ENCODE peak calls at places on chromosome 6, in ten cellular contexts. A is activated gamma-delta T cell treated with Interleukin-2 at 50 U/mL for 16 hours, G is NCI-H460, E is activated T-cell treated with anti-CD3 and anti-CD28 coated beads for 24 hours, H is lower leg skin, D is cerebellum, R is AG04449, V is mucosa of gallbladder, N is EL, Z is fibroblast of the aortic adventitia. F is an unnamed sample.

GRCh38 chr6:69935079-69935478 is 68.7 kb downstream of the COL19A1 start:
- DNase-seq in E (no peak), A (no peak), D (no peak), G (no peak), R (no peak), N (no peak), Z (no peak), H (no peak), V (no peak), F (no peak)

GRCh38 chr6:71496018-71496800 is 207.6 kb downstream of the OGFRL1 start:
- DNase-seq in D (no peak), G (no peak), A (no peak), R (no peak), V (no peak), Z (peak), H (no peak), N (peak), E (no peak), F (no peak)

GRCh38 chr6:39404312-39404711 is 81.8 kb upstream of the KCNK16 start:
- DNase-seq in N (no peak), A (no peak), V (no peak), R (no peak), D (no peak), E (no peak), Z (no peak), G (no peak), H (no peak), F (no peak)

GRCh38 chr6:35146453-35146852 is 5.3 kb upstream of the TCP11 start:
- DNase-seq in G (peak), A (no peak), R (no peak), E (no peak), V (no peak), N (peak), Z (peak), H (no peak), D (no peak), F (no peak)

GRCh38 chr6:118672678-118673077 is 21.3 kb upstream of the CEP85L start:
- DNase-seq in A (no peak), H (no peak), Z (no peak), N (no peak), E (no peak), R (no peak), D (no peak), V (no peak), G (no peak), F (no peak)

GRCh38 chr6:41707565-41708200 is 27.7 kb downstream of the TFEB start:
- DNase-seq in R (no peak), D (peak), V (no peak), A (no peak), Z (no peak), N (no peak), E (no peak), G (no peak), H (no peak), F (no peak)

GRCh38 chr6:134714113-134714512 is 235.8 kb downstream of the ALDH8A1 start:
- DNase-seq in E (no peak), D (no peak), V (no peak), G (no peak), H (no peak), R (no peak), N (no peak), A (no peak), Z (no peak), F (no peak)

GRCh38 chr6:36577298-36577697 is 16.9 kb upstream of the SRSF3 start:
- DNase-seq in N (peak), E (no peak), A (no peak), G (peak), D (no peak), R (peak), H (peak), V (peak), Z (peak), F (no peak)

GRCh38 chr6:11865926-11866325 is 87.3 kb upstream of the ADTRP start:
- DNase-seq in D (no peak), H (no peak), Z (no peak), A (no peak), N (peak), V (no peak), R (no peak), G (no peak), E (no peak), F (no peak)

GRCh38 chr6:128694303-128695009 is 174.1 kb upstream of the PTPRK start:
- DNase-seq in G (no peak), A (no peak), D (no peak), N (no peak), E (no peak), R (no peak), V (no peak), H (no peak), Z (no peak), F (no peak)

GRCh38 chr6:84554069-84554468 is 210.3 kb downstream of the TBX18 start:
- DNase-seq in A (no peak), H (no peak), D (no peak), Z (peak), N (peak), R (no peak), E (no peak), V (no peak), G (no peak), F (no peak)

GRCh38 chr6:35476004-35476403 is 7.8 kb downstream of the RPL10A start:
- DNase-seq in N (no peak), D (no peak), R (no peak), E (no peak), Z (no peak), A (no peak), H (no peak), V (no peak), G (no peak), F (no peak)

GRCh38 chr6:1735239-1735803 is 125.6 kb downstream of the FOXC1 start:
- DNase-seq in G (no peak), E (no peak), R (no peak), D (no peak), H (no peak), N (no peak), A (no peak), V (peak), Z (no peak), F (no peak)

GRCh38 chr6:100460650-100461204 is 4.0 kb downstream of the SIM1 start:
- DNase-seq in A (no peak), N (peak), V (no peak), E (no peak), D (no peak), R (no peak), G (no peak), H (no peak), Z (no peak), F (no peak)

GRCh38 chr6:111417181-111417585 is 65.8 kb downstream of the REV3L start:
- DNase-seq in E (no peak), D (peak), G (no peak), Z (peak), V (peak), H (peak), R (no peak), N (no peak), A (no peak), F (no peak)

GRCh38 chr6:128455959-128456358 is 64.4 kb downstream of the PTPRK start:
- DNase-seq in G (no peak), E (no peak), R (no peak), D (no peak), Z (no peak), N (no peak), V (no peak), H (no peak), A (no peak), F (no peak)

GRCh38 chr6:44527191-44527960 is 139.9 kb downstream of the CDC5L start:
- DNase-seq in V (no peak), D (no peak), N (no peak), A (no peak), G (no peak), H (no peak), Z (no peak), E (no peak), R (no peak), F (no peak)

GRCh38 chr6:44349904-44350649 is 7.6 kb downstream of the SPATS1 start:
- DNase-seq in A (no peak), R (no peak), N (no peak), D (no peak), H (no peak), G (no peak), V (no peak), Z (no peak), E (no peak), F (no peak)

GRCh38 chr6:5087389-5087788 is 2.2 kb downstream of the PPP1R3G start:
- DNase-seq in E (no peak), Z (no peak), R (no peak), V (peak), N (no peak), G (no peak), D (no peak), H (no peak), A (no peak), F (no peak)

GRCh38 chr6:27176096-27176495 is 71.4 kb upstream of the PRSS16 start:
- DNase-seq in G (no peak), R (no peak), A (no peak), D (peak), N (peak), H (no peak), V (no peak), Z (peak), E (no peak), F (no peak)

GRCh38 chr6:18492957-18493356 is 105.8 kb downstream of the RNF144B start:
- DNase-seq in A (no peak), E (no peak), R (no peak), V (no peak), N (no peak), G (no peak), D (no peak), H (no peak), Z (no peak), F (no peak)

GRCh38 chr6:38068854-38069253 is 249.3 kb downstream of the ZFAND3 start:
- DNase-seq in N (no peak), E (no peak), V (no peak), H (no peak), G (no peak), R (no peak), D (no peak), Z (no peak), A (no peak), F (no peak)

GRCh38 chr6:143872211-143872610 is 7.9 kb downstream of the ZC2HC1B start:
- DNase-seq in R (no peak), Z (peak), D (no peak), G (no peak), N (peak), H (no peak), A (no peak), V (no peak), E (no peak), F (no peak)

GRCh38 chr6:37878150-37878710 is 58.7 kb downstream of the ZFAND3 start:
- DNase-seq in A (no peak), Z (no peak), R (no peak), D (no peak), N (peak), H (no peak), V (no peak), E (no peak), G (no peak), F (no peak)

GRCh38 chr6:135703621-135704020 is 147.9 kb upstream of the PDE7B start:
- DNase-seq in H (no peak), A (no peak), D (no peak), R (no peak), V (no peak), G (no peak), Z (no peak), E (peak), N (no peak), F (no peak)

GRCh38 chr6:14804001-14804401 is 441.9 kb upstream of the JARID2 start:
- DNase-seq in E (no peak), R (no peak), N (peak), H (peak), G (no peak), A (no peak), V (peak), D (peak), Z (no peak), F (no peak)

GRCh38 chr6:118012944-118013343 is 105.9 kb downstream of the SLC35F1 start:
- DNase-seq in E (no peak), N (no peak), V (no peak), Z (no peak), R (no peak), H (no peak), A (no peak), D (no peak), G (no peak), F (no peak)

GRCh38 chr6:145670306-145670705 is 65.0 kb downstream of the EPM2A start:
- DNase-seq in V (no peak), R (no peak), N (no peak), G (no peak), D (no peak), A (no peak), E (no peak), H (no peak), Z (peak), F (no peak)

GRCh38 chr6:75855047-75855446 is 106.0 kb downstream of the MYO6 start:
- DNase-seq in R (peak), V (peak), Z (peak), G (peak), D (no peak), N (peak), E (no peak), A (no peak), H (no peak), F (no peak)

GRCh38 chr6:133503330-133503729 is 262.2 kb downstream of the EYA4 start:
- DNase-seq in N (no peak), R (no peak), Z (peak), V (no peak), A (no peak), H (no peak), G (peak), D (no peak), E (no peak), F (no peak)

GRCh38 chr6:127302728-127303675 is 36.3 kb downstream of the RNF146 start:
- DNase-seq in E (peak), V (peak), D (peak), R (no peak), A (peak), G (peak), H (peak), N (peak), Z (peak), F (no peak)

F was measured in stimulated activated CD8-positive, alpha-beta memory T cell treated with anti-CD3 and anti-CD28 coated beads, Interleukin-4, amount 100 ng/mL, for 24 hours.